ENCODE peak calls at places on chromosomes 16 and 17, in six cellular contexts. I is SK-N-SH, D is prostate gland, K is stomach, Y is breast epithelium, J is transverse colon. O is an unnamed sample.

GRCh38 chr16:1884155-1884760 is 12.3 kb upstream of the MEIOB start:
- DNase-seq in I (peak), D (no peak), K (no peak), Y (no peak), J (peak), O (peak)

GRCh38 chr16:19810817-19811731 is 73.6 kb downstream of the GPRC5B start:
- DNase-seq in I (no peak), D (no peak), K (no peak), Y (no peak), J (no peak), O (no peak)

GRCh38 chr17:3754458-3755334 is 31.0 kb downstream of the HASPIN start:
- DNase-seq in I (peak), D (peak), K (peak), Y (peak), J (peak), O (no peak)

GRCh38 chr17:56424543-56425044 is 168.9 kb upstream of the NOG start:
- DNase-seq in I (no peak), D (no peak), K (no peak), Y (no peak), J (no peak), O (no peak)

GRCh38 chr16:23999663-24000062 is 163.9 kb downstream of the PRKCB start:
- DNase-seq in I (no peak), D (no peak), K (no peak), Y (no peak), J (no peak), O (no peak)

GRCh38 chr17:48429156-48429555 is 858 bp downstream of the SKAP1 start:
- DNase-seq in I (no peak), D (no peak), K (no peak), Y (no peak), J (no peak), O (no peak)

GRCh38 chr16:56041556-56042140 is 149.6 kb upstream of the GNAO1 start:
- DNase-seq in I (peak), D (no peak), K (no peak), Y (no peak), J (peak), O (no peak)

GRCh38 chr17:4634981-4635380 is 6.5 kb downstream of the ALOX15 start:
- DNase-seq in I (no peak), D (no peak), K (no peak), Y (no peak), J (no peak), O (no peak)

GRCh38 chr16:1613728-1614225 is 1.6 kb downstream of the CRAMP1 start:
- DNase-seq in I (no peak), D (peak), K (peak), Y (no peak), J (peak), O (no peak)

GRCh38 chr17:70653850-70654249 is 484.5 kb downstream of the KCNJ2 start:
- DNase-seq in I (no peak), D (no peak), K (no peak), Y (no peak), J (no peak), O (no peak)

GRCh38 chr16:9091867-9092281 is 430 bp downstream of the HAPSTR1 start:
- DNase-seq in I (no peak), D (peak), K (peak), Y (no peak), J (peak), O (peak)

GRCh38 chr17:35313875-35314409 is 59.5 kb downstream of the SLFN11 start:
- DNase-seq in I (peak), D (no peak), K (no peak), Y (peak), J (peak), O (no peak)

GRCh38 chr16:25413962-25414361 is 156.3 kb upstream of the ZKSCAN2 start:
- DNase-seq in I (no peak), D (no peak), K (no peak), Y (no peak), J (no peak), O (no peak)

GRCh38 chr17:29039764-29040598 is 3.0 kb upstream of the PIPOX start:
- DNase-seq in I (no peak), D (peak), K (no peak), Y (peak), J (no peak), O (no peak)

GRCh38 chr16:74830646-74831045 is 56.0 kb upstream of the FA2H start:
- DNase-seq in I (no peak), D (no peak), K (no peak), Y (no peak), J (no peak), O (no peak)

GRCh38 chr17:79306688-79307323 is 232.2 kb downstream of the ENGASE start:
- DNase-seq in I (no peak), D (no peak), K (peak), Y (peak), J (no peak), O (no peak)

GRCh38 chr17:48878920-48879898 is 13.4 kb upstream of the ATP5MC1 start:
- DNase-seq in I (peak), D (peak), K (peak), Y (no peak), J (peak), O (no peak)

GRCh38 chr17:81576621-81577277 is 24.6 kb upstream of the FAAP100 start:
- DNase-seq in I (no peak), D (no peak), K (no peak), Y (no peak), J (no peak), O (no peak)

GRCh38 chr16:52366997-52367396 is 179.9 kb downstream of the TOX3 start:
- DNase-seq in I (no peak), D (no peak), K (no peak), Y (no peak), J (no peak), O (no peak)

GRCh38 chr16:57614546-57615343 is 13.7 kb upstream of the ADGRG1 start:
- DNase-seq in I (peak), D (no peak), K (peak), Y (peak), J (no peak), O (no peak)

GRCh38 chr17:34361478-34362061 is 1.5 kb downstream of the CCL1 start:
- DNase-seq in I (peak), D (peak), K (peak), Y (peak), J (peak), O (peak)

GRCh38 chr17:61381537-61381936 is 18.1 kb upstream of the TBX2 start:
- DNase-seq in I (peak), D (no peak), K (no peak), Y (no peak), J (no peak), O (no peak)

DNA sequence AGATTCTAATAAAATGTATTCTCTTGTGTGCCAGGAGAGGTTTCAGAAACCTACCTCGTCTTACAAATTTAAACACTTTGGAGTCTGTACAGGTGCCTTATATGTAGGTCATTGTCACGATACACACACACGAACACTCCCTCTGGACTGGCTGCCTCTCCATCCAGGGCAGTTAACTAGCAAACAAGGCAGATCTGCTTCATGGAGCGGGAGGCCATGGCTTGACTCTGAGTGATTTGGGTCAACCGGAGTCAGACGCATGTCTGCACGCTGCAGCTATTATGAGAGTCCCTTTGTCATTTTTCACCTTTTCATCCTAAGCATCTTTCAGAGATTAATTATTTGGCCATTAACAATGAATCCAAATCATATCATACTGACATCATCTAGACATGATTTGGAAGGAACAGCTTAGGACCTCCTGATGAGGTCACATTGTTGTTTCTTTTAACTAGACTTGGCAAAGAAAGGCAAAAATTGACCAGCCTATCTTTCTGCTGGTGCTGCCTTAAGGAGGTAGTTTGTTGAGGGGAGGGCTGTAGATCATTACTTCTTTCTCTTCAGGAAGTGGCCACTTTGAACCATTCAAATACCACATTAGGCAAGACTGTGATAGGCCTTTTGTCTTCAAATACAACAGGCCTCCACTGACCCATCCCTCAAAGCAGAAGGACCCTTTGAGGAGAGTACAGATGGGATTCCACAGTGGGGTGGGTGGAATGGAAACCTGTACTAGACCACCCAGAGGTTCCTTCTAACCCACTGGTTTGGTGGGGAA is 58.9 kb downstream of the HLF start:
- DNase-seq in I (no peak), D (no peak), K (no peak), Y (no peak), J (no peak), O (no peak)
- TF ChIP-seq POLR2AphosphoS5 in I (no peak), D (no peak), K (no peak), Y (no peak), J (no peak), O (no peak)

GRCh38 chr16:11242658-11243057 is 13.3 kb downstream of the SOCS1 start:
- DNase-seq in I (no peak), D (no peak), K (no peak), Y (no peak), J (no peak), O (no peak)
- TF ChIP-seq POLR2AphosphoS5 in I (no peak), D (no peak), K (no peak), Y (no peak), J (no peak), O (no peak)

DNA sequence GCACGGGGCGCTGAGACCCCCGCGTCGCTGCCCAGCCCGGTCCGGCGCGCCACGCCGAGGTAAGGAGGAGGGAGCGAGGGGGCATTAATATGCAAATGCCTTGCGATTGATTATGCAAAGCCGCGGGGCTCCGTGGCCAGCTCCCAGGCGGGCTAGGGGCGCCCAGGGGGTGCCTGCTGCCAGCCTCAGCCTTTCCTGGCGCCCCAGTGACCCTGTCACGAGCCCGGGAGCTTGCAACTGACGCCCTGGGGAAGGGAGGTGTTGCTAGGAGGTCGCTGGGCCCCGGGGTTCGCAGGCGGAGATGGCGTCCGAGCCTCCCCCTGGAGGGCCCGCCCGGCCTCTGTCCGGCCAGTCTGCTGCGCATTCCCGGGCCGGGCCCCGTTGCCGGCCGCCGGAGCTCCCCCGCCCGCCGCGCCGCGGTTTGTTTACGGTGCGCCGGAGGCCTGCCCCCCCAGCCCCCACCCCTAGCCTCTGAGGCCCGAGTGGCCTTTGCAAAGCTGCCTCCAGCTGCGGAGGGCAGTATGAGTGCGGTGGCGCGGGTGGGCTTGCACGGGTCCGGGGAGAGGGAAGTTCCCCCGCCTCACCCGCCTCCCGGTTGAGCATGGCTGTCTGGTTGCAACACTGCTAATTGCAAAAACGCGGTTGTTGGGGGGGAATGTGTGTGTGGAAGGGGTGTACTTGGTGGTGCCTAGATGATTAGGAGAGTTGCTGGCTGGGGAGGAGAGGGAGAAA is 435 bp downstream of the THRA start:
- DNase-seq in I (peak), D (no peak), K (peak), Y (no peak), J (peak), O (peak)
- TF ChIP-seq POLR2AphosphoS5 in I (no peak), D (no peak), K (peak), Y (no peak), J (no peak), O (peak)

GRCh38 chr16:11586375-11586855 is 304 bp downstream of the LITAF start:
- DNase-seq in I (no peak), D (no peak), K (no peak), Y (no peak), J (no peak), O (no peak)
- TF ChIP-seq POLR2AphosphoS5 in I (no peak), D (no peak), K (no peak), Y (no peak), J (no peak), O (no peak)

GRCh38 chr17:77256710-77257109 is 115.9 kb downstream of the SEC14L1 start:
- DNase-seq in I (no peak), D (no peak), K (no peak), Y (no peak), J (no peak), O (no peak)
- TF ChIP-seq POLR2AphosphoS5 in I (no peak), D (no peak), K (no peak), Y (no peak), J (no peak), O (no peak)

GRCh38 chr17:9140550-9141422 is 119.5 kb downstream of the NTN1 start:
- DNase-seq in I (no peak), D (no peak), K (no peak), Y (no peak), J (no peak), O (no peak)
- TF ChIP-seq POLR2AphosphoS5 in I (no peak), D (no peak), K (no peak), Y (no peak), J (no peak), O (no peak)

DNA sequence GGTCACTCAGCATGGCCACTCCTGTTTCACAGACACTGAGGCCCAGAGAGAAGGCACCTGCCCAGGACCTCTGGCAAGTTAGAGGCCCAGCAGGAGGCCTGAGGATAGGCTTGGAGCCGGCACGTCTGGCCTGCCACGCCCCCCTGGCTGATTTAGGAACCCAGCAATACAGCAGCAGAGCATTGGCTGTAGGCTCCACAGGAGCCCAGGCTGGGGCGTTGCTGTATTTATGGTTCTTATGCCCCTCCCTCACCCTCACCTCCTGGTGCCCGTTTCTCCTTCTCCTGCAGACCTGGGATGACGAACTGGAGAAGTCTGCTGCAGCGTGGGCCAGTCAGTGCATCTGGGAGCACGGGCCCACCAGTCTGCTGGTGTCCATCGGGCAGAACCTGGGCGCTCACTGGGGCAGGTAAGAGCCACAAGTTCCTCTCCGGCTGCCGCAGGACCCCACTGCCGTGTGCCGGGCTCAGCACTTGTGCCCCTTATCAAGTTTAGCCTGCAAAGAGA is 25.8 kb downstream of the CRISPLD2 start:
- DNase-seq in I (peak), D (no peak), K (no peak), Y (no peak), J (peak), O (no peak)
- TF ChIP-seq POLR2AphosphoS5 in I (no peak), D (no peak), K (no peak), Y (no peak), J (no peak), O (no peak)

GRCh38 chr16:67234180-67234597 is 7.3 kb downstream of the TMEM208 start:
- DNase-seq in I (no peak), D (no peak), K (no peak), Y (no peak), J (no peak), O (no peak)
- TF ChIP-seq POLR2AphosphoS5 in I (no peak), D (no peak), K (no peak), Y (no peak), J (no peak), O (no peak)

O was measured in HL-60.